ENCODE peak calls at places on chromosome 22, in four cellular contexts. Q is HCT116, B is H1, F is GM12878. U is an unnamed sample.

GRCh38 chr22:48340191-48340590 is 1487.5 kb downstream of the BRD1 start:
- DNase-seq in B (no peak), F (no peak), Q (no peak), U (no peak)

GRCh38 chr22:47781427-47782111 is 1019.1 kb downstream of the TBC1D22A start:
- DNase-seq in B (no peak), F (no peak), Q (no peak), U (no peak)

GRCh38 chr22:19679476-19680099 is 34.7 kb upstream of the SEPTIN5 start:
- DNase-seq in Q (no peak), F (no peak), B (no peak), U (peak; percentile 86)

GRCh38 chr22:23061471-23062280 is 8.6 kb upstream of the GNAZ start:
- DNase-seq in B (no peak), F (no peak), Q (no peak), U (no peak)

GRCh38 chr22:46824348-46824909 is 62.0 kb downstream of the TBC1D22A start:
- DNase-seq in F (no peak), Q (no peak), B (no peak), U (no peak)

GRCh38 chr22:48885271-48885918 is 942.3 kb downstream of the BRD1 start:
- DNase-seq in B (no peak), Q (no peak), F (no peak), U (no peak)

GRCh38 chr22:46006379-46007002 is 29.5 kb upstream of the WNT7B start:
- DNase-seq in Q (peak; percentile 60), F (no peak), B (peak; percentile 56), U (peak; percentile 83)

GRCh38 chr22:24027389-24027980 is 16.4 kb downstream of the CABIN1 start:
- DNase-seq in Q (no peak), F (no peak), B (no peak), U (no peak)

GRCh38 chr22:45112136-45112879 is 51.4 kb upstream of the NUP50 start:
- DNase-seq in Q (no peak), B (no peak), F (no peak), U (no peak)

GRCh38 chr22:49953027-49953679 is 7.4 kb upstream of the PIM3 start:
- DNase-seq in F (no peak), B (no peak), Q (no peak), U (no peak)

GRCh38 chr22:50581031-50581949 is 1.4 kb downstream of the CHKB start:
- DNase-seq in B (no peak), Q (no peak), F (no peak), U (no peak)

GRCh38 chr22:46985507-46985882 is 223.0 kb downstream of the TBC1D22A start:
- DNase-seq in Q (no peak), B (no peak), F (no peak), U (no peak)

GRCh38 chr22:49754674-49755590 is 72.7 kb downstream of the BRD1 start:
- DNase-seq in Q (no peak), F (no peak), B (no peak), U (no peak)

GRCh38 chr22:21450320-21450831 is 16.8 kb upstream of the TMEM191C start:
- DNase-seq in Q (no peak), B (no peak), F (no peak), U (no peak)

GRCh38 chr22:36731916-36732315 is 28.4 kb upstream of the CACNG2 start:
- DNase-seq in F (no peak), Q (no peak), B (no peak), U (no peak)
- TF ChIP-seq EGR1 in F (no peak), Q (no peak), B (no peak), U (no peak)

DNA sequence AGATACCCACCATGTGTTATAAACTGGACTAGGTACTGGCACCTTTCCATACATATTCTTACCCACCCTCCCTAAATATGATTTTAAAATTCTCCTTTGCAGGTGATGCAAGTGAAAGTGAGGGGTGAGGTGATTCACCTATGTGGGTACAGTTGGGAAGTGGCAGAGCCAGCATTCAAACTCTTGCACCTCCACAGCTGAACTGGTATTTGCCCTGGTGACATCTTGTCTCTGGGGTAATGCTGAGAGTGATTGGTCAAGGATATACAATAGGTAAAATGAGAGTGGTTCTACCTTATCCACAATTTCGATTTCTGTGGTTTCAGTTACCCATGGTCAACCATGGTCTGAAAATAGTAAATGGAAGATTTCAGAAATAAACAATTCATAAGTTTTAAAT is 288.2 kb downstream of the MIAT start:
- DNase-seq in F (no peak), Q (no peak), B (no peak), U (no peak)
- TF ChIP-seq EGR1 in F (no peak), Q (no peak), B (no peak), U (no peak)

DNA sequence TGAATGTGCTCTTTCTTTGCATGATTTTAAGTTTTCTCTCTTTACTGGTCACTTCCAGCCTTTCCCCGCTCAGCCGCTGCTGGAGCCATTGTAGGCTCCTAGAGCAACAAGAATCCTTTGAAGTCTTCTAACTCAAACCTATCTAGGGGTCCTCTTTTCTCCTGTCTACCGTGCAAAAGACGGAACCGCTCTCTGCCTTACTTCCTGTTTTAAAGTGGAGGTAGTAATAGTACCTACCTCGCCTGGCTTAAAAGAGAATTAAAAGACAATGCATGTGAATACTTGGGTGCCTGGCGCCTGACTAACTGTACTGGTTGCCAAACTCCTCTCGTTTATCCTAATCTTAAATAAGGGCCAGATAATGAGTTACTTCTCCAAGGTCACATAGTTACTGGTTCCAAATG is 643 bp downstream of the SAMM50 start:
- DNase-seq in Q (no peak), B (no peak), F (no peak), U (no peak)
- TF ChIP-seq EGR1 in Q (no peak), B (no peak), F (no peak), U (no peak)

DNA sequence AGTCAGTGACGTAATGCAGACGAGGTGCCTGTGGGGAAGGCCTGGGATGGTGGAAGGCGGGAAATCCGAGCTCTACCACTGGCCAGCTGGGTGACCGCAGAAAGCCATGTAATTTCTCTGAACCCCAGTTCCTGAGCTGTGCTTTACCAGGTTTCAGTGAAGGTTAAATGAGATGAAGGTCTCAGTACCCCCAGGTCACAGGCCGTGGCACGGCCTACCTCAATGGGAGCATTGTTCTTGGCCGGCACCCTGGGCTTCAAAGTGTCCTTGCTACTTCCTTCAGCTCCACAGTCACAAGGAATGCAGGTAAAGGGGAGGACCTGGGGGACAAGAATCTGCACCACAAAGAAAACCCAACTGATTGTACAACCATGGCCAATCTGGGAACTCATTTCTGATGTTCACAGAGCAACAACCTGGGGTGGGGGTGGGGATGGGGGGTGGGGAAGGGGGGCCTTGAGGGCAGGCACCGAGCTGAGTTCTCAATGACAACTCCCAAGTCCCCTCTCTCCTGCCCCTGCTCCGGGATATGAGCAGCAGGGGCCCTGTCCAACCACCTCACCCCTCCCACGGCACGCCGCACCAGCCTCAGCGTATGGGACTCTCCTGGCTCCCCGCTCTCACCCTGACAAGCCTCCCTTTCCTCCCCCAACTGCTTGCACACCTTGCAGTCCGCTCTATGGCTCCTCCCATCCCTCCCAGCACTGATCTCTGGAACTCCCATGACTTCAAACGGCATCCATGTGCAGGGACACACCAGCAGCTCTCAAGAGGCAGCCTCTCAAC is 59.1 kb upstream of the ARFGAP3 start:
- DNase-seq in Q (no peak), F (no peak), B (no peak), U (no peak)
- TF ChIP-seq EGR1 in Q (no peak), F (no peak), B (no peak), U (no peak)

DNA sequence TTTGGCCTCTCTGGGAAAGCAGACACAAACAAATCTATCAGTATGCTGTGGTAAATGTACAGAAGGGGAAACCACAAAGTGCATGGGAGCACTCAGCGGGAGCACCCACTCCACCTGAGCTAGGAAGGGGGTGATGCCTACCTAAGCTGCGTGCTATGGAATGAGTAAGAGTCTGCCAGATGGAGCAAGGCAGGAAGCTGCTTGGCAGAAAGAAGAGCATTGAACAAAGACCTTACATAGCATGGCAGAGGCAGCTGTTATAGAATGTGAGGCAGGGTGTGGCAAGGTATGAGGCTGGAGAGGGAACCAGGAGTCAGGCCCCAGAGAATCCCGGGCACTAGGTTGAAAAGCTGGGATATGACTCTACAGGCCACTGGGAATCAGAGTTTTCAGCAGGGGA is 13.8 kb upstream of the MTFP1 start:
- DNase-seq in Q (no peak), B (no peak), F (no peak), U (no peak)
- TF ChIP-seq EGR1 in Q (no peak), B (no peak), F (no peak), U (no peak)

DNA sequence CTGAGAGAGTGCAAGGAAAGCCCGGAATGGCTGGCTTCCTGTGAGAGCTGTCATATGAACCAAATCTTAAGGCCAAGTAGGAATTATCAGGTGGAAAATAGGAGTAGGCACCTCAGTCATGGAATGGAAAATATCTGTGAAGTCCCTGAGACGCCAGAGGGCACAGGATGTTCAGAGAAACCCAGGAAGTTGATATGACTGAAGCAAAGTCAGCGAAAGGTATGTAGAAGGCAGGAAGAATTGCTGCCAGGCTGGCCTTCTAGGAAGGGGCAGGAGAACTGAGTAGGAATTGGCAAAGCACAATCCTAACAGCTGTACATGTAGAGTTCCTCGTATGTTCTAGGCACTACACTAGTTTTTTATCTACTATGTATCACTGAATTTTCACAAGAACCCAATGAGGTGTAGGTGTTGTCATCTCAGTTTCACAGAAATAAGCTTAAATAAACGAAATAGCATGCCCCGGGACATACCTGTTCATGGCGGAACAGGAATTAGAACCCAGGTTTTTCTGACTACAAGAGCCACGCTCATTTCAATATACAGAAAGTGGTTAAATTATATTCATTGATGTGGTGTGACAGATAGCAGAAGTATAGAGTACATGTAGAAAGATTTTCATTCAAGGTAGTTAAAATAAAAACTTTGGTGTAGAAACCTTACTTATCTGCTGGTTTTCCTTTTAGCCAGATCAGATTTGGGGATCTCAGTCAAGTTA is 17.0 kb downstream of the HMGXB4 start:
- DNase-seq in F (no peak), Q (no peak), B (no peak), U (no peak)
- TF ChIP-seq EGR1 in F (no peak), Q (no peak), B (no peak), U (no peak)

GRCh38 chr22:40908895-40909294 is 42.3 kb upstream of the RBX1 start:
- DNase-seq in B (peak; percentile 9), F (no peak), Q (no peak), U (no peak)

DNA sequence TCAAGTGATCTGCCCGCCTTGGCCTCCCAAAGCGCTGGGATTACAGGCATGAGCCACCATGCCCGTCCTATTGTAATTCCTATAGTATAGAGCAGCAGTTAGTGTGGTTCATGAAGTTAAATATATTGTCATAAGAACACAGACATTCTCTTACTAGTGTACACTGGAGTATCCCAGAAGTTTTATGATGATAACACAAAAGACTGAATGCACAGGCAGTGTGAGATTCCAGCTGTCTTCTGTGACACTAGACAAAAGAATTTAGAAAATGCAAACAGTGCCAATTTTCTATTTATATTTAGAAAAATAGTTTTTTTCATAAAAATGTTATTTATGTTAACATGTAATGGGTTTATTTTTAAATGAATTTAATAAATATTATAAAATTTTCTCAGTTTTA is 39.4 kb upstream of the RBX1 start:
- DNase-seq in B (no peak), Q (no peak), F (no peak), U (no peak)
- TF ChIP-seq EGR1 in B (no peak), Q (no peak), F (no peak), U (no peak)

U was measured in K562.